ENCODE peak calls at places on chromosomes 11 and 22, in five cellular contexts. K is IMR-90, L is mesendoderm, W is H1, F is neuronal stem cell. B is an unnamed sample.

GRCh38 chr11:126060651-126061220 is 1.9 kb downstream of the CDON start:
- DNase-seq in K (no peak), L (no peak), W (no peak), F (no peak), B (no peak)

GRCh38 chr11:44136176-44136945 is 40.9 kb downstream of the EXT2 start:
- DNase-seq in K (no peak), L (no peak), W (no peak), F (no peak), B (no peak)

GRCh38 chr11:120613264-120614226 is 102.0 kb downstream of the GRIK4 start:
- DNase-seq in K (no peak), L (peak; percentile 60), W (no peak), F (no peak), B (no peak)

GRCh38 chr22:49656291-49656851 is 171.3 kb downstream of the BRD1 start:
- DNase-seq in K (no peak), L (no peak), W (no peak), F (no peak), B (no peak)

GRCh38 chr11:123815116-123815515 is 9.0 kb upstream of the OR6M1 start:
- DNase-seq in K (no peak), L (no peak), W (no peak), F (no peak), B (no peak)

GRCh38 chr22:27115410-27115809 is 458.0 kb downstream of the MIAT start:
- DNase-seq in K (no peak), L (no peak), W (no peak), F (no peak), B (no peak)

GRCh38 chr11:105181100-105181499 is 41.5 kb upstream of the CARD18 start:
- DNase-seq in K (peak; percentile 76), L (no peak), W (no peak), F (no peak), B (peak; percentile 82)

GRCh38 chr11:16844268-16844667 is 105.8 kb downstream of the C11orf58 start:
- DNase-seq in K (no peak), L (no peak), W (no peak), F (no peak), B (no peak)

GRCh38 chr11:66725646-66726045 is 3.4 kb downstream of the SPTBN2 start:
- DNase-seq in K (peak; percentile 9), L (peak; percentile 58), W (no peak), F (no peak), B (peak; percentile 23)

GRCh38 chr11:120632579-120632978 is 121.0 kb downstream of the GRIK4 start:
- DNase-seq in K (no peak), L (peak; percentile 68), W (no peak), F (no peak), B (peak; percentile 1)

GRCh38 chr11:65417221-65417701 is 5.3 kb upstream of the NEAT1 start:
- DNase-seq in K (no peak), L (peak; percentile 56), W (no peak), F (no peak), B (peak; percentile 38)

GRCh38 chr11:95498731-95499396 is 267.9 kb upstream of the SESN3 start:
- DNase-seq in K (no peak), L (peak; percentile 98), W (peak; percentile 68), F (peak; percentile 49), B (no peak)

GRCh38 chr11:81959341-81959740 is 774.3 kb downstream of the FAM181B start:
- DNase-seq in K (no peak), L (peak; percentile 84), W (no peak), F (peak; percentile 18), B (no peak)

GRCh38 chr11:64677441-64678023 is 45.5 kb downstream of the NRXN2 start:
- DNase-seq in K (no peak), L (no peak), W (no peak), F (no peak), B (no peak)

GRCh38 chr11:120746836-120747609 is 235.5 kb downstream of the GRIK4 start:
- DNase-seq in K (no peak), L (no peak), W (no peak), F (no peak), B (no peak)

GRCh38 chr11:7890417-7891179 is 40.5 kb downstream of the OR10A6 start:
- DNase-seq in K (no peak), L (peak; percentile 93), W (no peak), F (no peak), B (no peak)

GRCh38 chr11:99020324-99021225 is at the start of gene CNTN5:
- DNase-seq in K (peak; percentile 5), L (peak; percentile 84), W (peak; percentile 29), F (peak; percentile 70), B (peak; percentile 45)

DNA sequence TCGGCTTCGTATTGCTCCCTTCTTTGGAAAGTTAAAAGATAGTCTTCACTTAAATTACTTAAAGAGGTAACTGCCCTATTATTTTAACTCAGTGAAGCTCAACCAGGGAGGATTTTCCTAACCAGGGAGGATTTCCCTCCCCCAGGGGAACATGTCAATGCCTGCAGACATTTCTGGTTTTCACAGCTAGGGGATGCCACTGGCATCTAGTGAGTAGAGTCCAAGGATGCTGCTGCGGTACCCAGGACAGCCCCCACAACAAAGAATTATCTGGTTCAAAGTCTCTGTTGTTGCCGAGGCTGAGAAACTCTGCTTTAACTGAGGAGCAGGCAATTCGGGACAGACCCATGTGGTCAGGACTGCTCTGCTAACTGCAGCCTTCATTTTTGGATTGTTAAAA is 82.2 kb downstream of the DEPDC5 start:
- DNase-seq in K (no peak), L (peak; percentile 7), W (no peak), F (no peak), B (no peak)
- H3K36me3 ChIP-seq in K (peaks cover 25% of the 10 kb centered on the region), L (no peaks in the 10 kb centered on the region), W (no peaks in the 10 kb centered on the region), F (peaks cover 81% of the 10 kb centered on the region), B (peaks cover 7% of the 10 kb centered on the region)

GRCh38 chr11:112663947-112664634 is 297.1 kb upstream of the NCAM1 start:
- DNase-seq in K (no peak), L (peak; percentile 10), W (no peak), F (no peak), B (no peak)
- H2BK15ac ChIP-seq in K (no peak overlapping the region), L (no peak overlapping the region), W (no peak overlapping the region), F (no peak overlapping the region), B (no peak overlapping the region)

GRCh38 chr11:14972581-14973490 is 685 bp upstream of the CALCA start:
- DNase-seq in K (no peak), L (peak; percentile 22), W (no peak), F (no peak), B (no peak)

GRCh38 chr11:14973621-14974020 is 1.5 kb upstream of the CALCA start:
- DNase-seq in K (peak; percentile 4), L (peak; percentile 51), W (no peak), F (peak; percentile 36), B (peak; percentile 12)

GRCh38 chr11:14974723-14975587 is 2.8 kb upstream of the CALCA start:
- DNase-seq in K (peak; percentile 20), L (peak; percentile 92), W (no peak), F (peak; percentile 61), B (peak; percentile 37)

GRCh38 chr11:14971865-14972580 is at the start of gene CALCA:
- DNase-seq in K (no peak), L (peak; percentile 73), W (no peak), F (no peak), B (peak; percentile 4)

DNA sequence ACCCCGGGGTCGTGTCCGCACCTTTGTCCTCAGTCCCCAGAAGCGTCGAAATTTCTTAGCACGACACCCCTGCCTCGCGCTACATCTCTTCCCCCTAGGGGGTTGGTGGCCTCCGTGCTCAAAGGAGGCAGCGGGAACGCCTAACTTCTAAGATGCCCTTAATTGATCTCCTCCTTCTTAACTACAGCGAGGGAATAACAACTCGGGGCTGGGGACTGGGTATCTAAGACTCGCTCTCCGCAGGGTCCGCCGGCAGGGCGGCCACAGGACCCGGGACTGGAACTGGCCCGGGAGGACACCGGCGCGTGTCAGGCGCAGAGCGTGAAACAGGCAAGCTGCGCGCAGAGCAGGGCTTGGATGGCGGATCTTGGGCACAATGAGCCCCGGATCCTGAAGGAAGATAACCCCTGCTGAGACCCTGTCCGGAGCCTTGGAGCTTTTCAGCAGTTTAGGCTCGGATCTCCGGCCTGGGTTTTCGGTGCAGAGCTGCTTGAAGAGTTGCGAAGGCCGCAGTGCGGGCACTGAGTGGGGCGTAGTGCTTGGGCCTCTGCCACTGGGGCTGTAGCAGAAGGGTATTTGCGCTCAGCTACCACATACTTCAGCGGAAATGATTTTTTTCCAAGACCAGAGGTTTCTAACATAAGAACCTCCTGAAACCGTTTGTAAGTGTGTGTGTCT is 2.0 kb upstream of the CALCA start:
- DNase-seq in K (no peak), L (peak; percentile 62), W (no peak), F (peak; percentile 44), B (peak; percentile 9)
- H3K4me3 ChIP-seq in K (no peak overlapping the region), L (no peak overlapping the region), W (peak overlapping the region; percentile 38), F (peak overlapping the region; percentile 60), B (peak overlapping the region; percentile 55)

DNA sequence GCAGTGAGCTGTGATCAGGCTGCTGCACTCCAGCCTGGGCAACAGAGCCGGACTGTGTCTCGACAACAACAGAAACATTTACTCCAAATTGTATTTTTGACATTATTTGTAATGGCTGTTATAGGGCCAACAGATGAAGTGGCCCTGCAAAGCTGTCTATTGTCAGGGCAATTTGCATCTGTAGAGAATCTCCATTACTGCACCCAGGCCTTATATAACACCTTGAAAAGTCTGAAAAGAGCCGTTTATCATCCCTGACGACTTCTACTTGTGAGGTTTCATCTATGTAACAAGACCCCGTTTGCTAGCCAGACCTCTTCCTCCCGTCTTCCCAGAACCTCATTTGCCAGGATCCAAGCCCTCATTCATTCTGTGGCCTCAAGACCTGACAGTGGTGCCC is 9.1 kb upstream of the CTTN start:
- DNase-seq in K (no peak), L (no peak), W (no peak), F (no peak), B (no peak)
- H3K36me3 ChIP-seq in K (peaks cover 18% of the 10 kb centered on the region), L (peaks cover 6% of the 10 kb centered on the region), W (peaks cover 6% of the 10 kb centered on the region), F (peaks cover 57% of the 10 kb centered on the region), B (peaks cover 19% of the 10 kb centered on the region)

GRCh38 chr11:76444384-76445121 is at the start of gene EMSY:
- DNase-seq in K (peak; percentile 100), L (peak; percentile 100), W (peak; percentile 98), F (peak; percentile 99), B (peak; percentile 100)
- H2BK15ac ChIP-seq in K (no peak within 1 kb of the TSS), L (no peak within 1 kb of the TSS), W (peak within 1 kb of the TSS; percentile 38), F (peak within 1 kb of the TSS; percentile 93), B (peak within 1 kb of the TSS; percentile 87)

GRCh38 chr22:37275134-37275533 is 7.2 kb upstream of the CYTH4 start:
- DNase-seq in K (no peak), L (no peak), W (no peak), F (no peak), B (no peak)

GRCh38 chr22:37273846-37274225 is 8.5 kb upstream of the CYTH4 start:
- DNase-seq in K (no peak), L (no peak), W (no peak), F (no peak), B (no peak)

GRCh38 chr22:37274380-37274862 is 7.9 kb upstream of the CYTH4 start:
- DNase-seq in K (no peak), L (no peak), W (no peak), F (no peak), B (no peak)

GRCh38 chr22:37270928-37271650 is 11.2 kb upstream of the CYTH4 start:
- DNase-seq in K (peak; percentile 50), L (no peak), W (no peak), F (no peak), B (no peak)

DNA sequence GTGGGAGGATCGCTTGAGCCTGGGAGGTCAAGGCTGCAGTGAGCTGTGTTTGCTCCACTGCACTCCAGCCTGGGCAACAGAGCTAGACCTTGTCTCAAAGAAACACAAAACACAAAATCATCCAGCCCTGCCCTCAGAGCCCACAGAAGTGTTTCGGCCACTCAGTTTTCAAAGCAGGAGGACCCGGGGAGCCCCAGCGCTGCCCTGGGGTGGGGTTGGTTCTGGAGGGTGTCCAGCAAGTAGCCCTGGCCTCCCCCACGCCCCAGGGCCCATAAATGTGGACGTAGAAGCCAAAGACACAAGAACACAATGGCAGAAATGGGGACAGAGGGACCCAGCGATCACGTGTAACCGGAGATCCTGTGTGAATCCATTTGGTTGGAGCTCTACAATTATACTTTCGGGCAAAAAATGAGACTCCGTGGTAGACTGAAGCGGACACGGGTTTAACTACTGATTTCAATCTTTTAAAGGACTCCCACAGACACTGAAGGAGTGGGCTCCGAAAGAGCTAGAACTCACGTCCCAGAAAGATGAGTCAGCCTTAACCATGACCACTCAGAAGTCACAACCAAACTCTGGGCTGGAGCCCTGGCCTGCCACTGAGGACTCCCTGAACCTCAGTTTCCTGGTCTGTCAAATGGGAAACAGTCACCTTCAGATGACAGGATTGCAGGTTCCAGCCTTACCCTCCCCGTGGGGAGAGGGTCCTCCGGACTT is 9.0 kb upstream of the CYTH4 start:
- DNase-seq in K (peak; percentile 79), L (no peak), W (no peak), F (no peak), B (peak; percentile 74)
- H3K4me3 ChIP-seq in K (no peak overlapping the region), L (no peak overlapping the region), W (no peak overlapping the region), F (no peak overlapping the region), B (peak overlapping the region; percentile 4)